ENCODE peak calls at places on chromosomes 6 and 20, in seven cellular contexts. One of them, this sample, is unnamed.

GRCh38 chr6:23690650-23691049 is 435.4 kb upstream of the NRSN1 start:
- DNase-seq in GM10248: no peak
- DNase-seq in mesothelial cell of epicardium: no peak
- DNase-seq in RWPE1: no peak
- DNase-seq in tibial artery: no peak
- DNase-seq in ovary: no peak
- DNase-seq in brain microvascular endothelial cell: no peak
- DNase-seq in this sample: no peak

GRCh38 chr20:3679749-3680700 is 1.8 kb downstream of the ADAM33 start:
- DNase-seq in GM10248: no peak
- DNase-seq in mesothelial cell of epicardium: no peak
- DNase-seq in RWPE1: no peak
- DNase-seq in tibial artery: peak
- DNase-seq in ovary: peak
- DNase-seq in brain microvascular endothelial cell: peak
- DNase-seq in this sample: peak

GRCh38 chr6:105992315-105992961 is 93.7 kb upstream of the PRDM1 start:
- DNase-seq in GM10248: peak
- DNase-seq in mesothelial cell of epicardium: peak
- DNase-seq in RWPE1: peak
- DNase-seq in tibial artery: peak
- DNase-seq in ovary: peak
- DNase-seq in brain microvascular endothelial cell: peak
- DNase-seq in this sample: no peak

GRCh38 chr6:50030777-50031562 is 9.2 kb upstream of the DEFB110 start:
- DNase-seq in GM10248: peak
- DNase-seq in mesothelial cell of epicardium: no peak
- DNase-seq in RWPE1: peak
- DNase-seq in tibial artery: no peak
- DNase-seq in ovary: no peak
- DNase-seq in brain microvascular endothelial cell: no peak
- DNase-seq in this sample: no peak

GRCh38 chr6:89997456-89998445 is 103.5 kb downstream of the GJA10 start:
- DNase-seq in GM10248: no peak
- DNase-seq in mesothelial cell of epicardium: no peak
- DNase-seq in RWPE1: no peak
- DNase-seq in tibial artery: peak
- DNase-seq in ovary: no peak
- DNase-seq in brain microvascular endothelial cell: no peak
- DNase-seq in this sample: peak

GRCh38 chr20:62350098-62350628 is 16.9 kb downstream of the LAMA5 start:
- DNase-seq in GM10248: no peak
- DNase-seq in mesothelial cell of epicardium: no peak
- DNase-seq in RWPE1: peak
- DNase-seq in tibial artery: no peak
- DNase-seq in ovary: no peak
- DNase-seq in brain microvascular endothelial cell: no peak
- DNase-seq in this sample: no peak

GRCh38 chr6:136317023-136317649 is 27.5 kb upstream of the BCLAF1 start:
- DNase-seq in GM10248: peak
- DNase-seq in mesothelial cell of epicardium: no peak
- DNase-seq in RWPE1: peak
- DNase-seq in tibial artery: no peak
- DNase-seq in ovary: no peak
- DNase-seq in brain microvascular endothelial cell: peak
- DNase-seq in this sample: no peak

GRCh38 chr6:160795716-160796115 is 93.7 kb downstream of the PLG start:
- DNase-seq in GM10248: no peak
- DNase-seq in mesothelial cell of epicardium: no peak
- DNase-seq in RWPE1: peak
- DNase-seq in tibial artery: no peak
- DNase-seq in ovary: no peak
- DNase-seq in brain microvascular endothelial cell: no peak
- DNase-seq in this sample: no peak

GRCh38 chr6:2378046-2378657 is 132.7 kb upstream of the GMDS start:
- DNase-seq in GM10248: no peak
- DNase-seq in mesothelial cell of epicardium: no peak
- DNase-seq in RWPE1: no peak
- DNase-seq in tibial artery: no peak
- DNase-seq in ovary: no peak
- DNase-seq in brain microvascular endothelial cell: no peak
- DNase-seq in this sample: no peak

GRCh38 chr6:70709826-70710225 is 42.1 kb downstream of the SMAP1 start:
- DNase-seq in GM10248: no peak
- DNase-seq in mesothelial cell of epicardium: no peak
- DNase-seq in RWPE1: peak
- DNase-seq in tibial artery: no peak
- DNase-seq in ovary: no peak
- DNase-seq in brain microvascular endothelial cell: peak
- DNase-seq in this sample: peak

GRCh38 chr20:44720994-44721784 is 6.0 kb downstream of the CCN5 start:
- DNase-seq in GM10248: no peak
- DNase-seq in mesothelial cell of epicardium: no peak
- DNase-seq in RWPE1: peak
- DNase-seq in tibial artery: peak
- DNase-seq in ovary: peak
- DNase-seq in brain microvascular endothelial cell: peak
- DNase-seq in this sample: peak

GRCh38 chr6:17914651-17915050 is 72.8 kb downstream of the KIF13A start:
- DNase-seq in GM10248: no peak
- DNase-seq in mesothelial cell of epicardium: no peak
- DNase-seq in RWPE1: no peak
- DNase-seq in tibial artery: no peak
- DNase-seq in ovary: no peak
- DNase-seq in brain microvascular endothelial cell: no peak
- DNase-seq in this sample: no peak

GRCh38 chr6:37303891-37304503 is 46.1 kb upstream of the TMEM217 start:
- DNase-seq in GM10248: peak
- DNase-seq in mesothelial cell of epicardium: no peak
- DNase-seq in RWPE1: peak
- DNase-seq in tibial artery: no peak
- DNase-seq in ovary: no peak
- DNase-seq in brain microvascular endothelial cell: peak
- DNase-seq in this sample: no peak

GRCh38 chr6:113276631-113277030 is 580.5 kb upstream of the MARCKS start:
- DNase-seq in GM10248: no peak
- DNase-seq in mesothelial cell of epicardium: no peak
- DNase-seq in RWPE1: no peak
- DNase-seq in tibial artery: no peak
- DNase-seq in ovary: no peak
- DNase-seq in brain microvascular endothelial cell: no peak
- DNase-seq in this sample: no peak

GRCh38 chr6:53309059-53309896 is 39.5 kb downstream of the ELOVL5 start:
- DNase-seq in GM10248: peak
- DNase-seq in mesothelial cell of epicardium: no peak
- DNase-seq in RWPE1: no peak
- DNase-seq in tibial artery: no peak
- DNase-seq in ovary: no peak
- DNase-seq in brain microvascular endothelial cell: no peak
- DNase-seq in this sample: no peak

GRCh38 chr6:169427856-169428255 is 174.2 kb upstream of the THBS2 start:
- DNase-seq in GM10248: no peak
- DNase-seq in mesothelial cell of epicardium: no peak
- DNase-seq in RWPE1: peak
- DNase-seq in tibial artery: no peak
- DNase-seq in ovary: peak
- DNase-seq in brain microvascular endothelial cell: peak
- DNase-seq in this sample: no peak
- TF ChIP-seq CTCF in GM10248: no peak
- TF ChIP-seq CTCF in mesothelial cell of epicardium: no peak
- TF ChIP-seq CTCF in RWPE1: no peak
- TF ChIP-seq CTCF in tibial artery: no peak
- TF ChIP-seq CTCF in ovary: no peak
- TF ChIP-seq CTCF in brain microvascular endothelial cell: no peak
- TF ChIP-seq CTCF in this sample: no peak

DNA sequence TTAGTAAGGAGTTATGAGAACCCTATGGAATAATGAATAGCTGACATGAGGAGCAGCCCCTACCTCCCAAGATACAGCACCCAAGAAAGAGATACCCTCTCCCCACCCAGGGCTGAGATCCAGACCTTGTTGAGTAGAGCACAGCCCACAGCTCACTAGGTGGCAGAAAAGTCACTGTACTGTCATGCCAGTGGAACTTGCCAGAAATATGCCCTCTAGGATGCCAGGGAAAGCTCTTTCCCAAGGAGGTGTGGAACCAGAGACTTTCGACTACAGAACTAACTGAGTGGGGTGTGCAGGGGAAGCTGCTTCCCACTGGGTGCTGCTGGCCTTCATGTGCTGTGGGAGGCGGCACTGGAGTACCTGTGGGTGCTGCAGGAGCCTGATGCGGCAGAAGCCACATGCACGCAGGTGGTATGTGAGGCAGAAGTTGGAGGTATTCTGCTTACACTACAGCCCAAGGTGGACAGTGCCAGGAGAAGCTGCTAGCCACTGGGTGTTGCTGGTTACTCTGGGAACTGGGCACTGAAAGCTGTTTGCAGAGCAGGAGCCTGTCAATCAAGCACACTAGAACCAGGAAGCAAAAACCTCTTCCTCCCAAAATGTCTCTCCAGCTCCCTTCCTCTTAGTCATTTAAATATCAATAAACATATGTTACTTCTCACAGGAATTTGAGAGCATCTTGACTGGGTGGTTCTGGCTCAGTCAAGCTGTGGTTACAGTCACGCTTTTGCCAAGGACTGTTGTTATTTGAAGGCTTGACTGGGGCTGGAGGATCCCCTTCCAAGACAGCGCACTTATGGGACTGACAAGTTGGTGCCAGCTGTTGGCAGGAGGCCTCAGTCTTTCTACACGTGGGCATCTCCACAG is 17.9 kb downstream of the ARMC12 start:
- DNase-seq in GM10248: no peak
- DNase-seq in mesothelial cell of epicardium: no peak
- DNase-seq in RWPE1: no peak
- DNase-seq in tibial artery: no peak
- DNase-seq in ovary: no peak
- DNase-seq in brain microvascular endothelial cell: no peak
- DNase-seq in this sample: no peak
- TF ChIP-seq CTCF in GM10248: no peak
- TF ChIP-seq CTCF in mesothelial cell of epicardium: no peak
- TF ChIP-seq CTCF in RWPE1: no peak
- TF ChIP-seq CTCF in tibial artery: no peak
- TF ChIP-seq CTCF in ovary: no peak
- TF ChIP-seq CTCF in brain microvascular endothelial cell: peak
- TF ChIP-seq CTCF in this sample: no peak

DNA sequence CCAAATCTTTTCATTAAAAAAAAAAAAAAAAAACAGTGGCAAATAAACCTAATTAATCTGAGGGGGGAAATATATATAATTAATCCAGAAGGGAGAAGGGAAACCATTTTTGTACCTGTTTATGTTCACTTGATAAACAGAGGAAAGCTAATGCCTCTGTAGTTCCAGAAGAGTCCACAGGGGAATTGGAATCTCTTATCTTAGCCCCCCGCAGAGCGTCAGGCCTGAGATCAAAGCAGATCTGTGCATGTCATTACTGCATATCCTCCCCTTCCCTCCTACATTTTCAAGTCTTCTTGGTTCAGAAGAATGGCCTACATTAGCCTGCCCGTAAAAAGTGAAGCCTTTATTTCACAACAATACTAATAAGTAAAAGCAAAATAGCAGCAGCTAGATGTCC is 157.2 kb downstream of the PTPRT start:
- DNase-seq in GM10248: no peak
- DNase-seq in mesothelial cell of epicardium: no peak
- DNase-seq in RWPE1: no peak
- DNase-seq in tibial artery: no peak
- DNase-seq in ovary: no peak
- DNase-seq in brain microvascular endothelial cell: no peak
- DNase-seq in this sample: no peak
- TF ChIP-seq CTCF in GM10248: no peak
- TF ChIP-seq CTCF in mesothelial cell of epicardium: no peak
- TF ChIP-seq CTCF in RWPE1: no peak
- TF ChIP-seq CTCF in tibial artery: no peak
- TF ChIP-seq CTCF in ovary: no peak
- TF ChIP-seq CTCF in brain microvascular endothelial cell: no peak
- TF ChIP-seq CTCF in this sample: no peak

DNA sequence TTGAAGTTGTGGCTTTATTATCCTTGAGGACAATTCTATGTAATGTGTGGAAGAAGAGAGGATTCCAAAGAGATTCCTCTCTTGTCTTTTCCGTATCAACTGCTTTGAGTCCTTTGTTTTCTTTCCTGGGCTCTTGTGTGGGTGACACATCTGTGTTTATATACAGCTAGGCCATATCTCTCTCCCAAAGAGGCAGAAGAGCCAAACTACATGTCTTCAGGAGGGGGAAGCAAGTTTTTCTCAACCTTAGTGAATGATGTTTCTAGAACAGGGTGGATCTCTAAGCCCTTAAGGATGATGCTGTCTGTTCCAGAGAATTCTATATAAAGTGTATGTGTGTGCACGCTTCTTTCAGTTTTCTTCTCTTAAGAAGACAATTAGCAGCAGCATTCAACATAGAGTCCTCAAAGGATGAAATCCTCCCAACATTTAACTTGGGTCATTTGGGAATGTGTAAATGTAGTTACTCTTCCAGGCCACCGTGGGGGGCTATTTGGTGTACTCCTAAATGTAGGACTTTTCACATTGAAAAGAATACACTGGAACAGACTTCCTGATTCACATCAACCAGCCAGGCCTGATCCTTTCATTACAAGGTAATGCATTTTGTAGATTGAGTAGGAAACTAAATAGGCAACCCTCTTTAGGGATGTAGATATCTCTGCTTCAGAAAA is 92.8 kb upstream of the EEF1E1 start:
- DNase-seq in GM10248: no peak
- DNase-seq in mesothelial cell of epicardium: no peak
- DNase-seq in RWPE1: no peak
- DNase-seq in tibial artery: no peak
- DNase-seq in ovary: no peak
- DNase-seq in brain microvascular endothelial cell: no peak
- DNase-seq in this sample: no peak
- TF ChIP-seq CTCF in GM10248: peak
- TF ChIP-seq CTCF in mesothelial cell of epicardium: peak
- TF ChIP-seq CTCF in RWPE1: no peak
- TF ChIP-seq CTCF in tibial artery: no peak
- TF ChIP-seq CTCF in ovary: no peak
- TF ChIP-seq CTCF in brain microvascular endothelial cell: peak
- TF ChIP-seq CTCF in this sample: no peak

GRCh38 chr6:157615411-157615763 is 207.7 kb upstream of the SNX9 start:
- DNase-seq in GM10248: no peak
- DNase-seq in mesothelial cell of epicardium: no peak
- DNase-seq in RWPE1: no peak
- DNase-seq in tibial artery: peak
- DNase-seq in ovary: no peak
- DNase-seq in brain microvascular endothelial cell: no peak
- DNase-seq in this sample: no peak
- TF ChIP-seq CTCF in GM10248: no peak
- TF ChIP-seq CTCF in mesothelial cell of epicardium: no peak
- TF ChIP-seq CTCF in RWPE1: no peak
- TF ChIP-seq CTCF in tibial artery: no peak
- TF ChIP-seq CTCF in ovary: no peak
- TF ChIP-seq CTCF in brain microvascular endothelial cell: peak
- TF ChIP-seq CTCF in this sample: no peak

GRCh38 chr6:33822575-33823395 is 19.0 kb upstream of the MLN start:
- DNase-seq in GM10248: no peak
- DNase-seq in mesothelial cell of epicardium: no peak
- DNase-seq in RWPE1: peak
- DNase-seq in tibial artery: no peak
- DNase-seq in ovary: no peak
- DNase-seq in brain microvascular endothelial cell: peak
- DNase-seq in this sample: no peak
- TF ChIP-seq CTCF in GM10248: no peak
- TF ChIP-seq CTCF in mesothelial cell of epicardium: no peak
- TF ChIP-seq CTCF in RWPE1: no peak
- TF ChIP-seq CTCF in tibial artery: no peak
- TF ChIP-seq CTCF in ovary: no peak
- TF ChIP-seq CTCF in brain microvascular endothelial cell: peak
- TF ChIP-seq CTCF in this sample: peak

GRCh38 chr6:97705568-97705967 is 422.6 kb upstream of the MMS22L start:
- DNase-seq in GM10248: no peak
- DNase-seq in mesothelial cell of epicardium: no peak
- DNase-seq in RWPE1: no peak
- DNase-seq in tibial artery: no peak
- DNase-seq in ovary: no peak
- DNase-seq in brain microvascular endothelial cell: no peak
- DNase-seq in this sample: no peak
- TF ChIP-seq CTCF in GM10248: peak
- TF ChIP-seq CTCF in mesothelial cell of epicardium: no peak
- TF ChIP-seq CTCF in RWPE1: no peak
- TF ChIP-seq CTCF in tibial artery: no peak
- TF ChIP-seq CTCF in ovary: no peak
- TF ChIP-seq CTCF in brain microvascular endothelial cell: peak
- TF ChIP-seq CTCF in this sample: no peak

This sample was measured in AG09309.